ENCODE peak calls at places on chromosomes 16 and 17, in five cellular contexts. V is heart right ventricle, P is heart left ventricle, T is neural progenitor cell, S is adrenal gland. I is an unnamed sample.
A peak's percentile ranks its signal among the peaks of the same experiment; 100 is the strongest.

GRCh38 chr17:69560987-69561441 is 146.5 kb downstream of the MAP2K6 start:
- DNase-seq in V (no peak), P (no peak), T (no peak), S (no peak), I (no peak)

GRCh38 chr17:81814748-81815645 is 11.0 kb downstream of the GCGR start:
- DNase-seq in V (no peak), P (no peak), T (no peak), S (no peak), I (peak; percentile 54)

GRCh38 chr17:12020595-12021590 is at the start of gene MAP2K4:
- DNase-seq in V (peak; percentile 93), P (peak; percentile 94), T (peak; percentile 95), S (peak; percentile 95), I (peak; percentile 83)

GRCh38 chr17:61251939-61252865 is 147.4 kb upstream of the TBX2 start:
- DNase-seq in V (peak; percentile 92), P (peak; percentile 93), T (no peak), S (peak; percentile 82), I (no peak)

GRCh38 chr16:9739301-9739700 is 442.9 kb downstream of the GRIN2A start:
- DNase-seq in V (no peak), P (no peak), T (no peak), S (no peak), I (no peak)

GRCh38 chr16:69176033-69176780 is 10.8 kb upstream of the SNTB2 start:
- DNase-seq in V (no peak), P (no peak), T (no peak), S (no peak), I (no peak)

GRCh38 chr17:40846515-40847155 is 20.4 kb downstream of the KRT12 start:
- DNase-seq in V (no peak), P (no peak), T (no peak), S (no peak), I (no peak)

GRCh38 chr16:55406651-55407050 is 72.3 kb upstream of the MMP2 start:
- DNase-seq in V (no peak), P (no peak), T (no peak), S (no peak), I (no peak)

GRCh38 chr17:36945959-36946725 is 2.6 kb upstream of the AATF start:
- DNase-seq in V (no peak), P (no peak), T (peak; percentile 51), S (no peak), I (no peak)

GRCh38 chr16:84922351-84923135 is 88.8 kb downstream of the ZDHHC7 start:
- DNase-seq in V (peak; percentile 88), P (peak; percentile 86), T (peak; percentile 34), S (peak; percentile 44), I (peak; percentile 93)

GRCh38 chr17:81481011-81481799 is 31.4 kb downstream of the ACTG1 start:
- DNase-seq in V (peak; percentile 72), P (peak; percentile 86), T (peak; percentile 87), S (peak; percentile 76), I (no peak)

GRCh38 chr16:22189473-22190168 is 16.5 kb upstream of the EEF2K start:
- DNase-seq in V (peak; percentile 76), P (peak; percentile 80), T (no peak), S (peak; percentile 64), I (peak; percentile 74)

GRCh38 chr17:57860414-57860999 is 10.7 kb upstream of the MRPS23 start:
- DNase-seq in V (no peak), P (no peak), T (no peak), S (no peak), I (no peak)

GRCh38 chr17:73343168-73343634 is 31.4 kb upstream of the CDC42EP4 start:
- DNase-seq in V (peak; percentile 66), P (peak; percentile 66), T (peak; percentile 96), S (peak; percentile 50), I (peak; percentile 92)

GRCh38 chr17:64662774-64663367 is 764 bp upstream of the SMURF2 start:
- DNase-seq in V (no peak), P (no peak), T (no peak), S (no peak), I (no peak)

GRCh38 chr17:333626-334396 is 18.8 kb downstream of the RPH3AL start:
- DNase-seq in V (peak; percentile 82), P (peak; percentile 83), T (peak; percentile 74), S (peak; percentile 87), I (no peak)

GRCh38 chr16:47873434-47873833 is 282.4 kb downstream of the ABCC12 start:
- DNase-seq in V (no peak), P (no peak), T (no peak), S (no peak), I (no peak)

GRCh38 chr17:7836596-7837374 is 2.8 kb downstream of the KDM6B start:
- DNase-seq in V (peak; percentile 95), P (peak; percentile 92), T (peak; percentile 98), S (peak; percentile 90), I (peak; percentile 91)

GRCh38 chr17:38448208-38448776 is 20.0 kb downstream of the ARHGAP23 start:
- DNase-seq in V (no peak), P (no peak), T (no peak), S (no peak), I (no peak)

GRCh38 chr17:46192484-46193245 is 564 bp downstream of the KANSL1 start:
- DNase-seq in V (peak; percentile 78), P (peak; percentile 72), T (peak; percentile 85), S (peak; percentile 81), I (peak; percentile 79)

DNA sequence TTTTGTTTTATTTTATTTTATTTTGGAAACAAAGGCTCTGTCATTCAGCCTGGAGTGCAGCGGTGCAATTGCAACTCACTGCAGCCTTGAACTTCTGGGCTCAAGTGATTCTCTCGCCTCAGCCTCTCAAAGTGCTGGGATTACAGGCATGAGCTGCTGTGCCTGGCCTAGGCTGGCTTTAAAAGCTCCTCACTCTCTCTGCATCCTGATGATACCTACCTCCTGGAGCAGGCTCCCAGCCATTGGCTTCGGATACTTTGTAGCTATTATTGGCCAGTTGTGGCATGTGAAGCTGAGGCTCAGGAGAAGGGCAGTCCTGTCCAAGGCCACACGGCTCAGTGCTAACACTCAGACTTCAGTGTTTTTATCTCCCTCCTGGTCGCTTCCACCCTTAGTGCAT is 158.0 kb downstream of the SEC14L1 start:
- DNase-seq in V (no peak), P (no peak), T (no peak), S (no peak), I (no peak)
- H3K4me1 ChIP-seq in V (no peaks in the 10 kb centered on the region), P (no peaks in the 10 kb centered on the region), T (peaks cover 1% of the 10 kb centered on the region), S (no peaks in the 10 kb centered on the region), I (peaks cover 6% of the 10 kb centered on the region)

GRCh38 chr16:49780436-49780835 is 75.5 kb downstream of the ZNF423 start:
- DNase-seq in V (no peak), P (no peak), T (no peak), S (no peak), I (no peak)
- H3K4me3 ChIP-seq in V (no peak overlapping the region), P (no peak overlapping the region), T (no peak overlapping the region), S (no peak overlapping the region), I (no peak overlapping the region)

GRCh38 chr17:17745476-17746455 is 64.5 kb downstream of the RAI1 start:
- DNase-seq in V (no peak), P (no peak), T (no peak), S (no peak), I (no peak)

GRCh38 chr17:17749921-17750320 is 68.7 kb downstream of the RAI1 start:
- DNase-seq in V (peak; percentile 55), P (no peak), T (peak; percentile 90), S (no peak), I (peak; percentile 76)

GRCh38 chr17:17748604-17749003 is 67.3 kb downstream of the RAI1 start:
- DNase-seq in V (no peak), P (no peak), T (no peak), S (no peak), I (no peak)

GRCh38 chr17:17749025-17749772 is 67.9 kb downstream of the RAI1 start:
- DNase-seq in V (peak; percentile 32), P (no peak), T (peak; percentile 31), S (no peak), I (peak; percentile 83)

GRCh38 chr17:17748179-17748578 is 66.9 kb downstream of the RAI1 start:
- DNase-seq in V (no peak), P (no peak), T (no peak), S (no peak), I (no peak)
- TF ChIP-seq CTCF in V (no peak), P (peak; percentile 7), T (peak; percentile 29), S (no peak), I (peak; percentile 25)

DNA sequence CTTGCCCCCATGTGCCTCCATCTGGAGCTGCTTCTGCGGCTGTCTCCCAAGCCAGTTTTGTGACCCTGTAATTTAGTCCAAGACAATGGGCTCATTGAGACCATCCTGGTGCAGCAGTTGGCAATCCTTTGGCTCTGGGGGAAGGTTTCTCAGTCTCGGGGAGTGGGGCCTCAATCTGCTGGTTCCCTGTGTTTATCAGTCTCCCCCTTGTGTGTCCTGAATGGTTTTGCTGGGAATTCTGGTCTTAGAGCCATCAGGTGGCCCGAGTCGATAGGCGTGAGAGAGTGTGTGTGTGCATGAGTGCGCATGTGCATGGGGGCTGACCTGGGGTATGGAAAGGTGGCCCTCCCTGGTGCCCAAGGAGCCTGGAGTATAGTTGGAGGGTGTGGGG is 234.8 kb downstream of the SEC14L1 start:
- DNase-seq in V (no peak), P (no peak), T (no peak), S (no peak), I (no peak)
- H3K4me1 ChIP-seq in V (peaks cover 84% of the 10 kb centered on the region), P (peaks cover 11% of the 10 kb centered on the region), T (peaks cover 59% of the 10 kb centered on the region), S (peaks cover 64% of the 10 kb centered on the region), I (peaks cover 53% of the 10 kb centered on the region)

GRCh38 chr17:76272541-76273434 is 7.6 kb downstream of the UBALD2 start:
- DNase-seq in V (no peak), P (peak; percentile 29), T (no peak), S (no peak), I (no peak)
- H3K4me3 ChIP-seq in V (peak overlapping the region; percentile 53), P (peak overlapping the region; percentile 34), T (no peak overlapping the region), S (no peak overlapping the region), I (no peak overlapping the region)

GRCh38 chr16:16196099-16196498 is 27.2 kb downstream of the ABCC6 start:
- DNase-seq in V (no peak), P (no peak), T (no peak), S (no peak), I (no peak)
- TF ChIP-seq CTCF in V (no peak), P (no peak), T (no peak), S (no peak), I (no peak)

GRCh38 chr16:3467182-3467581 is 23.7 kb downstream of the NAA60 start:
- DNase-seq in V (no peak), P (no peak), T (no peak), S (no peak), I (no peak)

GRCh38 chr16:3467920-3468319 is 24.4 kb downstream of the NAA60 start:
- DNase-seq in V (no peak), P (no peak), T (no peak), S (no peak), I (peak; percentile 30)

GRCh38 chr16:3468501-3468900 is 25.0 kb downstream of the NAA60 start:
- DNase-seq in V (no peak), P (no peak), T (no peak), S (no peak), I (no peak)

GRCh38 chr16:3465301-3465700 is 21.8 kb downstream of the NAA60 start:
- DNase-seq in V (no peak), P (no peak), T (no peak), S (no peak), I (no peak)

DNA sequence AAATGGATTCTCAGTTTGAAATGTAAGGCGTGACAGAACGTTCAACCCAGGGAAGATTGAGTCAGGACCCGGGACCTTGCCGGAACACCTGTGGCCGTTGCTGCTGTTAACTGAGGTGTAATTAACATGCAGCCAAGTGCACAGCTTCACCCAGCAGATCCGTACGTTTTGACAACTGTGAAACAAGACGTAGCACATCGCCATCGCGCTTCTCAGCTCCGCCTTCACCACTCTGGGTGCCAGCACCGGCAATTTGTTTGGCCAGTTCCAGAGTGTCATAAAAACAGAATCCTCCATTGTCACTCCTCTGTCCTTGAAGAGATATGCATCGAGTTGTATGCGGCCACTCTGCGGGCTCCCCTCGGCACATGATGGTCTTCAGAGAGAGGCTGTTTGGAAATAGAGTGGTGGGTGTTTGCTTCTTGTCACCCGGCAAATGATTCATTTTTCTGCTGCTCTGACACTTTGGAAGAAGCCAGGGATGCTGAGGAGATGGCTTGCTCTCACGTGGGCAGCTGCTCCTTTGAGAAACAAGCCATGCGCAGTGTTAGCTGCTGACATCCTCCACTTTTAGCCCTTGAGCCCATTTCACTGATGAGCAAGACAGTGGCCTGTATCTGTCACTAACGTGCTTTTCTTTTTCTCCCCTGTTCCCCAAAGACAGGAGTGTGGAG is 22.6 kb downstream of the NAA60 start:
- DNase-seq in V (no peak), P (no peak), T (no peak), S (no peak), I (no peak)
- H3K4me1 ChIP-seq in V (peaks cover 87% of the 10 kb centered on the region), P (peaks cover 5% of the 10 kb centered on the region), T (peaks cover 19% of the 10 kb centered on the region), S (peaks cover 6% of the 10 kb centered on the region), I (no peaks in the 10 kb centered on the region)